ENCODE peak calls at places on chromosomes 2 and 18, in four cellular contexts. One of them, this sample, is unnamed.
A peak's percentile ranks its signal among the peaks of the same experiment; 100 is the strongest.

GRCh38 chr2:240926516-240927389 is 20.6 kb downstream of the CROCC2 start:
- DNase-seq in T-cell: no peak
- DNase-seq in Kasumi-1: peak; percentile 2
- DNase-seq in foreskin fibroblast: peak; percentile 68
- DNase-seq in this sample: no peak

GRCh38 chr2:100281521-100282438 is 40.5 kb downstream of the LONRF2 start:
- DNase-seq in Kasumi-1: no peak
- DNase-seq in T-cell: no peak
- DNase-seq in foreskin fibroblast: peak; percentile 34
- DNase-seq in this sample: no peak

GRCh38 chr2:218877891-218878290 is 2.8 kb upstream of the WNT10A start:
- DNase-seq in foreskin fibroblast: no peak
- DNase-seq in Kasumi-1: no peak
- DNase-seq in T-cell: no peak
- DNase-seq in this sample: no peak

GRCh38 chr2:239157766-239158165 is 243.1 kb downstream of the HDAC4 start:
- DNase-seq in Kasumi-1: no peak
- DNase-seq in T-cell: no peak
- DNase-seq in foreskin fibroblast: peak; percentile 13
- DNase-seq in this sample: no peak

GRCh38 chr2:189014426-189015138 is 40.4 kb downstream of the COL3A1 start:
- DNase-seq in Kasumi-1: no peak
- DNase-seq in foreskin fibroblast: peak; percentile 76
- DNase-seq in T-cell: no peak
- DNase-seq in this sample: no peak

GRCh38 chr2:235981629-235982028 is 186.6 kb downstream of the GBX2 start:
- DNase-seq in T-cell: no peak
- DNase-seq in Kasumi-1: no peak
- DNase-seq in foreskin fibroblast: no peak
- DNase-seq in this sample: no peak

GRCh38 chr2:54768772-54769428 is 45.4 kb downstream of the EML6 start:
- DNase-seq in Kasumi-1: no peak
- DNase-seq in foreskin fibroblast: peak; percentile 44
- DNase-seq in T-cell: no peak
- DNase-seq in this sample: peak; percentile 71

GRCh38 chr2:158024288-158024898 is 77.3 kb upstream of the UPP2 start:
- DNase-seq in T-cell: peak; percentile 27
- DNase-seq in Kasumi-1: peak; percentile 74
- DNase-seq in foreskin fibroblast: peak; percentile 83
- DNase-seq in this sample: peak; percentile 75

GRCh38 chr2:2586068-2586776 is 255.1 kb upstream of the MYT1L start:
- DNase-seq in Kasumi-1: no peak
- DNase-seq in T-cell: no peak
- DNase-seq in foreskin fibroblast: no peak
- DNase-seq in this sample: no peak

GRCh38 chr18:22639626-22640025 is 221.9 kb upstream of the CTAGE1 start:
- DNase-seq in foreskin fibroblast: no peak
- DNase-seq in Kasumi-1: no peak
- DNase-seq in T-cell: no peak
- DNase-seq in this sample: no peak

GRCh38 chr2:54392925-54393324 is 63.2 kb upstream of the SPTBN1 start:
- DNase-seq in T-cell: no peak
- DNase-seq in foreskin fibroblast: no peak
- DNase-seq in Kasumi-1: no peak
- DNase-seq in this sample: no peak

GRCh38 chr2:206392118-206392517 is 51.2 kb upstream of the ADAM23 start:
- DNase-seq in T-cell: no peak
- DNase-seq in Kasumi-1: peak; percentile 17
- DNase-seq in foreskin fibroblast: peak; percentile 61
- DNase-seq in this sample: peak; percentile 82

GRCh38 chr2:39660612-39661196 is 5.0 kb upstream of the TMEM178A start:
- DNase-seq in T-cell: no peak
- DNase-seq in foreskin fibroblast: no peak
- DNase-seq in Kasumi-1: no peak
- DNase-seq in this sample: no peak